ENCODE peak calls at places on chromosomes 5 and 9, in five cellular contexts. One of them, this sample, is unnamed.

GRCh38 chr9:89592963-89593775 is 11.6 kb upstream of the GADD45G start:
- DNase-seq in EL: peak; percentile 59
- DNase-seq in transverse colon: no peak
- DNase-seq in esophagus squamous epithelium: no peak
- DNase-seq in HTR-8/SVneo: peak; percentile 24
- DNase-seq in this sample: peak; percentile 33

GRCh38 chr9:81848472-81848871 is 79.8 kb upstream of the SPATA31D4 start:
- DNase-seq in EL: peak; percentile 34
- DNase-seq in transverse colon: no peak
- DNase-seq in esophagus squamous epithelium: no peak
- DNase-seq in HTR-8/SVneo: no peak
- DNase-seq in this sample: no peak

GRCh38 chr9:8301296-8301695 is 501.7 kb upstream of the DMAC1 start:
- DNase-seq in EL: no peak
- DNase-seq in transverse colon: no peak
- DNase-seq in esophagus squamous epithelium: no peak
- DNase-seq in HTR-8/SVneo: no peak
- DNase-seq in this sample: no peak

GRCh38 chr5:109690456-109691247 is 925 bp downstream of the MAN2A1 start:
- DNase-seq in EL: peak; percentile 82
- DNase-seq in transverse colon: peak; percentile 80
- DNase-seq in esophagus squamous epithelium: no peak
- DNase-seq in HTR-8/SVneo: peak; percentile 59
- DNase-seq in this sample: peak; percentile 60

GRCh38 chr5:80435476-80435875 is 27.6 kb downstream of the ZFYVE16 start:
- DNase-seq in EL: no peak
- DNase-seq in transverse colon: no peak
- DNase-seq in esophagus squamous epithelium: no peak
- DNase-seq in HTR-8/SVneo: no peak
- DNase-seq in this sample: no peak

GRCh38 chr9:21668504-21668903 is 133.9 kb upstream of the MTAP start:
- DNase-seq in EL: no peak
- DNase-seq in transverse colon: no peak
- DNase-seq in esophagus squamous epithelium: no peak
- DNase-seq in HTR-8/SVneo: no peak
- DNase-seq in this sample: no peak

GRCh38 chr5:31913796-31914188 is 260.3 kb downstream of the GOLPH3 start:
- DNase-seq in EL: no peak
- DNase-seq in transverse colon: no peak
- DNase-seq in esophagus squamous epithelium: no peak
- DNase-seq in HTR-8/SVneo: no peak
- DNase-seq in this sample: no peak

GRCh38 chr5:181199881-181200282 is 5.1 kb downstream of the TRIM7 start:
- DNase-seq in EL: no peak
- DNase-seq in transverse colon: no peak
- DNase-seq in esophagus squamous epithelium: no peak
- DNase-seq in HTR-8/SVneo: no peak
- DNase-seq in this sample: no peak

This sample was measured in endothelial cell.